ENCODE peak calls at places on chromosomes 13 and 19, in eight cellular contexts. K, L, F, E, O, B, N and W are unnamed samples.
A peak's percentile ranks its signal among the peaks of the same experiment; 100 is the strongest.

GRCh38 chr13:109000207-109000606 is 370.8 kb downstream of the MYO16 start:
- DNase-seq in K (no peak), L (no peak), F (no peak), E (no peak), O (no peak), B (no peak), N (no peak), W (no peak)

GRCh38 chr13:85314686-85315085 is 484.5 kb downstream of the SLITRK6 start:
- DNase-seq in K (no peak), L (no peak), F (no peak), E (no peak), O (no peak), B (no peak), N (no peak), W (no peak)

GRCh38 chr19:2478756-2479555 is 3.0 kb downstream of the GADD45B start:
- DNase-seq in K (peak; percentile 95), L (peak; percentile 88), F (peak; percentile 84), E (peak; percentile 60), O (peak; percentile 76), B (peak; percentile 86), N (peak; percentile 59), W (no peak)

GRCh38 chr19:1079566-1080111 is 12.7 kb downstream of the ARHGAP45 start:
- DNase-seq in K (no peak), L (no peak), F (no peak), E (no peak), O (no peak), B (no peak), N (no peak), W (no peak)

GRCh38 chr13:21933001-21933400 is 262.1 kb downstream of the FGF9 start:
- DNase-seq in K (no peak), L (no peak), F (no peak), E (no peak), O (no peak), B (no peak), N (no peak), W (peak; percentile 19)

GRCh38 chr13:37868691-37869505 is 674 bp downstream of the TRPC4 start:
- DNase-seq in K (no peak), L (no peak), F (peak; percentile 46), E (no peak), O (peak; percentile 50), B (peak; percentile 65), N (no peak), W (no peak)

GRCh38 chr13:68715651-68716050 is 1392.0 kb upstream of the ATXN8OS start:
- DNase-seq in K (no peak), L (no peak), F (no peak), E (no peak), O (no peak), B (no peak), N (no peak), W (no peak)

GRCh38 chr19:6779204-6779603 is 6.7 kb downstream of the VAV1 start:
- DNase-seq in K (no peak), L (no peak), F (no peak), E (no peak), O (no peak), B (no peak), N (no peak), W (no peak)

GRCh38 chr13:77265336-77265735 is 61.6 kb downstream of the MYCBP2 start:
- DNase-seq in K (no peak), L (no peak), F (no peak), E (no peak), O (no peak), B (no peak), N (no peak), W (no peak)

GRCh38 chr19:48379058-48379457 is 12.3 kb downstream of the KDELR1 start:
- DNase-seq in K (no peak), L (no peak), F (no peak), E (no peak), O (no peak), B (no peak), N (no peak), W (no peak)

GRCh38 chr13:95296326-95296939 is 4.8 kb downstream of the ABCC4 start:
- DNase-seq in K (no peak), L (no peak), F (no peak), E (no peak), O (no peak), B (no peak), N (no peak), W (no peak)

GRCh38 chr19:651114-651818 is 11.6 kb downstream of the FGF22 start:
- DNase-seq in K (no peak), L (no peak), F (no peak), E (no peak), O (no peak), B (no peak), N (no peak), W (no peak)

GRCh38 chr19:18712981-18713380 is 29.5 kb downstream of the CRTC1 start:
- DNase-seq in K (no peak), L (no peak), F (no peak), E (no peak), O (peak; percentile 31), B (peak; percentile 17), N (no peak), W (no peak)

GRCh38 chr19:45442927-45443461 is 19.3 kb upstream of the ERCC1 start:
- DNase-seq in K (no peak), L (peak; percentile 64), F (peak; percentile 41), E (no peak), O (peak; percentile 59), B (peak; percentile 61), N (no peak), W (no peak)

GRCh38 chr13:42477588-42478190 is 96.3 kb upstream of the TNFSF11 start:
- DNase-seq in K (no peak), L (no peak), F (peak; percentile 19), E (no peak), O (no peak), B (peak; percentile 86), N (no peak), W (no peak)

GRCh38 chr13:98653471-98653985 is 76.6 kb upstream of the STK24 start:
- DNase-seq in K (no peak), L (peak; percentile 78), F (peak; percentile 76), E (peak; percentile 87), O (peak; percentile 71), B (peak; percentile 86), N (peak; percentile 24), W (peak; percentile 73)
- TF ChIP-seq CTCF in K (peak; percentile 91), L (peak; percentile 92), F (peak; percentile 90), E (peak; percentile 96), O (peak; percentile 87), B (peak; percentile 97), N (peak; percentile 88), W (peak; percentile 82)

GRCh38 chr19:33821871-33822270 is 25.2 kb downstream of the KCTD15 start:
- DNase-seq in K (no peak), L (no peak), F (no peak), E (no peak), O (no peak), B (no peak), N (no peak), W (no peak)

GRCh38 chr19:33818426-33818825 is 21.8 kb downstream of the KCTD15 start:
- DNase-seq in K (no peak), L (no peak), F (no peak), E (no peak), O (no peak), B (no peak), N (no peak), W (no peak)

GRCh38 chr19:33819496-33819874 is 22.8 kb downstream of the KCTD15 start:
- DNase-seq in K (no peak), L (no peak), F (peak; percentile 23), E (no peak), O (no peak), B (no peak), N (no peak), W (no peak)

GRCh38 chr19:33823341-33823740 is 26.7 kb downstream of the KCTD15 start:
- DNase-seq in K (no peak), L (no peak), F (no peak), E (no peak), O (no peak), B (no peak), N (no peak), W (no peak)

DNA sequence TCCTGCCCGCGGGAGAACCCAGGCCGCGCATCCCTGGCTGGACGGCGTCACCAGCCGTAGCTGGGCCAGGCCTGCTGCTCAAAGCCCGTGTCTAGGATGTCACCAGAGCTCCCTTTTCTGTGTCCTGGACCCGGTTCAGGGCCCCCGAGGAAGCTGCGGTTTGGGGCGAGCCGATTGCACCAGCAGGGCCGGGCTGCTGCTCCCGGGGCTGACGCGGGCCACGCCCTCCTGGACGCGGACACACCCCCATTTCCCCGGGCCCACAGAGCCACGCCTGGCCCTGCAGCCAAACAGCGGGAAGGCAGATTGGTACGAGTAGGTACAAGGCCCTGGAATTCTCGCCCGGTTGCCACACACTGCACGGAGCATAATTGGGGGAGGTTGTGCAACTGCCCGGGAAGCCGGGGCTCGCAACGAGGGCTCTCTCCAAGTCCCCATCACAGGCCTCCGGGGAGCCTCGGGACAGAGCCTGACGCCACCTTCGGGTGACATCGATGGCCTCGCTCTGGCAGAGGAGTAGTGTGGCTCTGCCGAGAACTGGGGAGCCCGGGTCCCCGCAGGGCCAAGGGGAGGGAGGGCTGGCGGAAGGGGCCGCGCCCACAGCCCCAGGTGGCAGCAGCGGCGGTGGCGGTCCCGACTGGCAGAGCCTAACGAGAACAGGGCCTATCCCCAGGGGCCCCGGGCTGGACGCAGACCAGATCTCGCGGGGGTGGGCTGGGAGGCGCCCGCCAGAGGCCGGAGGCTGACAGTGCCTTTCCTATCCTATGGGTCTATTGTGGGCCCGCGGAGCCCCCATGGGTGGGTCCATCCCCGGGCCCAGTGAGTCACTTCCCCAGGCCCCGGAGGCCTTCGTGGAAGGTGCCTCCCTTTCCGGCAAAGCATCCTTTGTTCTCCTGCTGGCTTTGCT is 23.5 kb downstream of the KCTD15 start:
- DNase-seq in K (no peak), L (peak; percentile 78), F (peak; percentile 59), E (peak; percentile 84), O (peak; percentile 12), B (peak; percentile 62), N (no peak), W (no peak)
- H3K4me3 ChIP-seq in K (peak overlapping the region; percentile 53), L (peak overlapping the region; percentile 67), F (peak overlapping the region; percentile 37), E (peak overlapping the region; percentile 64), O (no peak overlapping the region), B (peak overlapping the region; percentile 49), N (peak overlapping the region; percentile 73), W (no peak overlapping the region)

DNA sequence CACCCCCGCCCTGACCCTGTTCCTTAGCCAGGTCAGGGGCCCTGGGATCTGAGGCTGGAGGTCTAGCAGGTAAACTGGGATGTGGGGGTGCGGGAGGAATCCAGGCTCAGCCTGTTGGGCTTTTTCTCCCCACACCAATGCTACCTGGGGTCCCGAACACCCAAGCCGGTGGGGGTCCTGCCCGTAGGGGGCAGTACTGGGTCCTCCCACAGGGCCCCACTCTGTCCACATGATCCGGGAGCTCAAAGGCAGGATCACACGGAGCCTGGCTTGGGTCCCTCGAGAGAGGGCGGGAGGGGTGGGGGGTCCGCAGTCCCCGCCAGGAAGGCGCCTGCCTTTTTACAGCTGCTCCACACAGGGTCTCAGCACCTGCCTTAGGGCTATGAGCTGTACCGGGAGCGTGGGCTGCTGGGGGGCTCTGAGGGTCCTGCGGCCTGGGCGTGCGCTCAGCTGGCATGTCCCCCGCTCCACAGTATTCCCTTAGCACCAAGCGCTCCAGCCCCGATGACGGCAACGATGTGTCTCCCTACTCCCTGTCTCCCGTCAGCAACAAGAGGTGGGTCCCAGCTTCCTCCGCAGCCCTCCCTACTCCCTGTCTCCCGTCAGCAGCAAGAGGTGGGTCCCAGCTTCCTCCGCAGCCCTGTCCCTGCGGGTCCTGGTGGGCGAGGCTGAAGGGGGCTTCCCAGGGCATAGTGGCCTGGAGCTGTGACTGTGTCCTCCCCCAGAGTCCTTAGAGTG is 12.3 kb upstream of the TEKTIP1 start:
- DNase-seq in K (no peak), L (no peak), F (no peak), E (no peak), O (no peak), B (no peak), N (no peak), W (no peak)
- TF ChIP-seq CTCF in K (no peak), L (no peak), F (peak; percentile 35), E (no peak), O (no peak), B (peak; percentile 21), N (no peak), W (peak; percentile 9)

GRCh38 chr13:114010401-114011101 is 36.7 kb upstream of the C13orf46 start:
- DNase-seq in K (no peak), L (no peak), F (no peak), E (no peak), O (no peak), B (no peak), N (no peak), W (no peak)
- H3K4me3 ChIP-seq in K (no peak overlapping the region), L (no peak overlapping the region), F (no peak overlapping the region), E (no peak overlapping the region), O (no peak overlapping the region), B (no peak overlapping the region), N (no peak overlapping the region), W (no peak overlapping the region)